ENCODE peak calls at places on chromosomes 11 and 22, in seven cellular contexts. B is heart left ventricle; I is ovary; G is activated CD4-positive, CD25-positive, alpha-beta regulatory T cell; F is EL; J is astrocyte of the spinal cord; P is hepatocyte. O is an unnamed sample.

GRCh38 chr11:17076517-17077239 is 789 bp downstream of the RPS13 start:
- DNase-seq in F (no peak), P (peak), G (no peak), B (no peak), I (no peak), J (peak), O (no peak)

GRCh38 chr11:113563766-113564165 is 88.6 kb upstream of the DRD2 start:
- DNase-seq in B (no peak), I (no peak), J (no peak), G (no peak), F (no peak), P (no peak), O (no peak)

GRCh38 chr11:8649361-8649760 is 33.1 kb downstream of the TRIM66 start:
- DNase-seq in G (no peak), F (peak), B (no peak), J (peak), P (no peak), I (no peak), O (no peak)

GRCh38 chr11:12287374-12288211 is 89.8 kb upstream of the PARVA start:
- DNase-seq in F (peak), I (peak), G (no peak), J (peak), P (peak), B (peak), O (peak)

GRCh38 chr11:59708537-59708936 is 5.1 kb downstream of the OR10V1 start:
- DNase-seq in J (peak), I (no peak), F (peak), P (no peak), G (no peak), B (no peak), O (no peak)

GRCh38 chr22:35154937-35155387 is 89.0 kb downstream of the ISX start:
- DNase-seq in B (peak), I (peak), G (no peak), J (peak), P (peak), F (peak), O (peak)

GRCh38 chr11:68313574-68314202 is 1.3 kb downstream of the LRP5 start:
- DNase-seq in B (no peak), I (no peak), J (peak), F (peak), G (no peak), P (peak), O (no peak)

GRCh38 chr22:40452730-40453487 is 82.5 kb downstream of the SGSM3 start:
- DNase-seq in F (no peak), G (no peak), I (no peak), B (no peak), P (peak), J (no peak), O (no peak)

GRCh38 chr22:46149493-46149997 is 781 bp upstream of the PPARA start:
- DNase-seq in P (peak), F (no peak), I (peak), G (no peak), J (peak), B (peak), O (no peak)

GRCh38 chr11:32259641-32260081 is 168.8 kb downstream of the RCN1 start:
- DNase-seq in G (no peak), I (peak), J (peak), P (peak), F (peak), B (no peak), O (no peak)

GRCh38 chr22:20567371-20567847 is 60.0 kb downstream of the MED15 start:
- DNase-seq in F (peak), P (no peak), I (no peak), G (no peak), J (peak), B (no peak), O (no peak)

GRCh38 chr11:32131321-32131720 is 40.4 kb downstream of the RCN1 start:
- DNase-seq in B (no peak), J (no peak), I (no peak), F (peak), G (no peak), P (no peak), O (no peak)

GRCh38 chr11:5489571-5490357 is 1.3 kb downstream of the OR52D1 start:
- DNase-seq in J (peak), F (no peak), G (no peak), I (no peak), B (no peak), P (no peak), O (no peak)

GRCh38 chr11:72236083-72236697 is 7.8 kb downstream of the PHOX2A start:
- DNase-seq in F (no peak), P (no peak), G (no peak), B (no peak), I (no peak), J (no peak), O (no peak)

GRCh38 chr11:6637871-6638270 is 17.7 kb downstream of the DCHS1 start:
- DNase-seq in I (peak), F (peak), J (peak), B (peak), P (no peak), G (no peak), O (no peak)

GRCh38 chr11:2089536-2090165 is 49.5 kb downstream of the IGF2 start:
- DNase-seq in I (no peak), J (peak), G (no peak), F (peak), P (peak), B (no peak), O (no peak)

GRCh38 chr22:48254311-48254873 is 1491.9 kb downstream of the TBC1D22A start:
- DNase-seq in I (no peak), J (no peak), G (no peak), F (no peak), P (no peak), B (no peak), O (no peak)

GRCh38 chr11:131760191-131760951 is 390.0 kb downstream of the NTM start:
- DNase-seq in J (peak), G (no peak), P (peak), I (no peak), B (peak), F (peak), O (no peak)

GRCh38 chr11:110463153-110463552 is 33.4 kb downstream of the FDX1 start:
- DNase-seq in F (peak), G (no peak), J (peak), I (no peak), P (peak), B (no peak), O (no peak)

GRCh38 chr11:353315-353857 is 15.9 kb upstream of the B4GALNT4 start:
- DNase-seq in J (peak), G (no peak), P (peak), F (peak), I (peak), B (peak), O (no peak)

GRCh38 chr11:75778962-75779361 is 10.4 kb downstream of the DGAT2 start:
- DNase-seq in G (no peak), P (no peak), B (no peak), J (no peak), I (no peak), F (no peak), O (no peak)

GRCh38 chr11:79269923-79270322 is 170.9 kb downstream of the TENM4 start:
- DNase-seq in F (no peak), I (no peak), G (no peak), J (no peak), P (no peak), B (no peak), O (no peak)

GRCh38 chr22:49730656-49731055 is 97.0 kb downstream of the BRD1 start:
- DNase-seq in B (no peak), P (no peak), J (no peak), F (no peak), G (no peak), I (no peak), O (no peak)

GRCh38 chr11:13745165-13745564 is 76.7 kb downstream of the FAR1 start:
- DNase-seq in J (peak), G (no peak), I (no peak), P (no peak), F (no peak), B (no peak), O (no peak)